ENCODE peak calls at places on chromosomes 3 and 15, in five cellular contexts. One of them, this sample, is unnamed.

GRCh38 chr3:8529197-8529637 is 27.6 kb downstream of the LMCD1 start:
- DNase-seq in lower lobe of right lung: no peak
- DNase-seq in sciatic nerve: no peak
- DNase-seq in fibroblast of lung: peak
- DNase-seq in H7: no peak
- DNase-seq in this sample: no peak

GRCh38 chr3:72310028-72310987 is 525.4 kb upstream of the PROK2 start:
- DNase-seq in lower lobe of right lung: no peak
- DNase-seq in sciatic nerve: no peak
- DNase-seq in fibroblast of lung: peak
- DNase-seq in H7: no peak
- DNase-seq in this sample: peak

GRCh38 chr15:31341036-31341435 is 14.4 kb downstream of the KLF13 start:
- DNase-seq in lower lobe of right lung: no peak
- DNase-seq in sciatic nerve: no peak
- DNase-seq in fibroblast of lung: no peak
- DNase-seq in H7: no peak
- DNase-seq in this sample: no peak

GRCh38 chr15:27683126-27683525 is 416.0 kb downstream of the OCA2 start:
- DNase-seq in lower lobe of right lung: no peak
- DNase-seq in sciatic nerve: no peak
- DNase-seq in fibroblast of lung: no peak
- DNase-seq in H7: no peak
- DNase-seq in this sample: no peak

GRCh38 chr15:48112242-48112641 is 8.5 kb upstream of the SLC24A5 start:
- DNase-seq in lower lobe of right lung: no peak
- DNase-seq in sciatic nerve: no peak
- DNase-seq in fibroblast of lung: peak
- DNase-seq in H7: peak
- DNase-seq in this sample: peak

GRCh38 chr15:94164202-94164807 is 67.1 kb upstream of the MCTP2 start:
- DNase-seq in lower lobe of right lung: no peak
- DNase-seq in sciatic nerve: peak
- DNase-seq in fibroblast of lung: peak
- DNase-seq in H7: peak
- DNase-seq in this sample: peak

GRCh38 chr15:68578960-68579935 is at the start of gene CORO2B:
- DNase-seq in lower lobe of right lung: no peak
- DNase-seq in sciatic nerve: peak
- DNase-seq in fibroblast of lung: peak
- DNase-seq in H7: peak
- DNase-seq in this sample: peak

GRCh38 chr15:31060429-31061140 is 40.9 kb downstream of the TRPM1 start:
- DNase-seq in lower lobe of right lung: no peak
- DNase-seq in sciatic nerve: no peak
- DNase-seq in fibroblast of lung: no peak
- DNase-seq in H7: no peak
- DNase-seq in this sample: no peak

GRCh38 chr3:9727041-9727595 is 4.4 kb upstream of the BRPF1 start:
- DNase-seq in lower lobe of right lung: no peak
- DNase-seq in sciatic nerve: no peak
- DNase-seq in fibroblast of lung: no peak
- DNase-seq in H7: peak
- DNase-seq in this sample: peak

GRCh38 chr3:149547954-149548728 is 73.6 kb downstream of the TM4SF4 start:
- DNase-seq in lower lobe of right lung: no peak
- DNase-seq in sciatic nerve: no peak
- DNase-seq in fibroblast of lung: peak
- DNase-seq in H7: no peak
- DNase-seq in this sample: peak

GRCh38 chr15:55394694-55395093 is 13.5 kb downstream of the CCPG1 start:
- DNase-seq in lower lobe of right lung: no peak
- DNase-seq in sciatic nerve: no peak
- DNase-seq in fibroblast of lung: no peak
- DNase-seq in H7: no peak
- DNase-seq in this sample: no peak

GRCh38 chr3:142027713-142028112 is 121.6 kb downstream of the TFDP2 start:
- DNase-seq in lower lobe of right lung: no peak
- DNase-seq in sciatic nerve: no peak
- DNase-seq in fibroblast of lung: peak
- DNase-seq in H7: peak
- DNase-seq in this sample: no peak